ENCODE peak calls at places on chromosome 9, in eight cellular contexts. Z is GM06990, I is fibroblast of the aortic adventitia, O is nephron progenitor cell, U is cardiac muscle cell, H is right atrium auricular region, F is tibial nerve, C is A549. B is an unnamed sample.

GRCh38 chr9:35859310-35859994 is 10.7 kb downstream of the OR13J1 start:
- DNase-seq in Z (no peak), H (peak), I (peak), O (no peak), F (no peak), U (no peak), C (peak), B (no peak)

GRCh38 chr9:113274474-113275146 is 762 bp downstream of the CDC26 start:
- DNase-seq in O (peak), C (peak), U (peak), I (peak), H (no peak), F (peak), Z (peak), B (peak)

GRCh38 chr9:73839471-73839870 is 657.7 kb upstream of the RORB start:
- DNase-seq in Z (no peak), F (no peak), U (no peak), I (no peak), H (no peak), C (no peak), O (no peak), B (no peak)

GRCh38 chr9:136611119-136611518 is 51.6 kb upstream of the EGFL7 start:
- DNase-seq in C (no peak), F (no peak), H (no peak), I (no peak), O (no peak), Z (no peak), U (no peak), B (no peak)

GRCh38 chr9:83138422-83139135 is 75.6 kb upstream of the RASEF start:
- DNase-seq in I (no peak), F (no peak), O (no peak), C (no peak), U (no peak), H (no peak), Z (no peak), B (no peak)

GRCh38 chr9:77541055-77541454 is 107.1 kb downstream of the GNA14 start:
- DNase-seq in Z (no peak), F (no peak), C (no peak), H (no peak), O (no peak), I (no peak), U (no peak), B (no peak)

GRCh38 chr9:35791321-35791921 is at the start of gene NPR2:
- DNase-seq in U (peak), C (no peak), O (peak), I (no peak), H (no peak), F (no peak), Z (no peak), B (no peak)

GRCh38 chr9:135821733-135822382 is 85.5 kb downstream of the CAMSAP1 start:
- DNase-seq in O (no peak), U (no peak), C (no peak), H (no peak), I (no peak), F (no peak), Z (no peak), B (no peak)

GRCh38 chr9:129023036-129023907 is 4.9 kb downstream of the SH3GLB2 start:
- DNase-seq in O (peak), Z (no peak), C (no peak), F (no peak), U (no peak), I (peak), H (peak), B (no peak)

GRCh38 chr9:108271646-108272349 is 584.0 kb downstream of the ACTL7B start:
- DNase-seq in C (peak), O (peak), I (peak), H (no peak), U (no peak), F (no peak), Z (no peak), B (peak)

GRCh38 chr9:128361981-128362646 is 9.1 kb upstream of the URM1 start:
- DNase-seq in H (peak), F (peak), O (peak), Z (peak), I (peak), U (peak), C (peak), B (peak)

GRCh38 chr9:123922911-123923310 is 7.0 kb downstream of the DENND1A start:
- DNase-seq in U (no peak), C (no peak), O (no peak), F (no peak), Z (no peak), H (no peak), I (no peak), B (no peak)

GRCh38 chr9:87309236-87309635 is 188.4 kb upstream of the DAPK1 start:
- DNase-seq in U (no peak), Z (no peak), O (no peak), I (no peak), H (no peak), F (no peak), C (no peak), B (no peak)

GRCh38 chr9:114448706-114449105 is 56.6 kb downstream of the WHRN start:
- DNase-seq in Z (no peak), H (no peak), F (no peak), U (no peak), I (peak), C (no peak), O (no peak), B (no peak)

GRCh38 chr9:128033609-128034008 is 33.5 kb downstream of the NAIF1 start:
- DNase-seq in C (no peak), O (no peak), I (no peak), H (no peak), Z (no peak), U (no peak), F (no peak), B (no peak)

GRCh38 chr9:94874316-94874715 is 147.8 kb downstream of the AOPEP start:
- DNase-seq in U (no peak), O (no peak), F (no peak), Z (no peak), I (peak), H (no peak), C (no peak), B (peak)

GRCh38 chr9:14155237-14155636 is 158.7 kb downstream of the NFIB start:
- DNase-seq in I (no peak), C (no peak), U (no peak), F (no peak), H (no peak), Z (no peak), O (no peak), B (no peak)

GRCh38 chr9:110880123-110880522 is 158.1 kb downstream of the LPAR1 start:
- DNase-seq in U (no peak), F (peak), O (peak), H (no peak), C (no peak), I (peak), Z (no peak), B (no peak)

GRCh38 chr9:35407846-35408245 is 82.1 kb upstream of the RUSC2 start:
- DNase-seq in Z (no peak), C (no peak), O (no peak), I (no peak), H (no peak), F (no peak), U (no peak), B (no peak)

GRCh38 chr9:91727316-91727861 is 222.6 kb downstream of the ROR2 start:
- DNase-seq in H (no peak), Z (no peak), I (peak), F (no peak), C (peak), U (peak), O (peak), B (no peak)

GRCh38 chr9:137759117-137759516 is 118.5 kb upstream of the CACNA1B start:
- DNase-seq in I (no peak), C (no peak), Z (peak), F (no peak), U (no peak), O (no peak), H (no peak), B (no peak)

GRCh38 chr9:79184821-79185220 is 386.9 kb upstream of the TLE4 start:
- DNase-seq in F (no peak), O (no peak), H (no peak), C (no peak), U (no peak), I (peak), Z (no peak), B (no peak)

GRCh38 chr9:107772988-107773387 is 283.4 kb upstream of the KLF4 start:
- DNase-seq in O (no peak), Z (no peak), C (no peak), F (no peak), I (no peak), U (no peak), H (no peak), B (no peak)

GRCh38 chr9:95952471-95952870 is 77.0 kb downstream of the ERCC6L2 start:
- DNase-seq in O (no peak), U (no peak), Z (no peak), H (no peak), C (no peak), I (no peak), F (no peak), B (no peak)

GRCh38 chr9:101398930-101399640 is 434 bp downstream of the ZNF189 start:
- DNase-seq in O (no peak), C (peak), U (peak), Z (no peak), H (no peak), I (peak), F (peak), B (peak)

GRCh38 chr9:124771867-124772621 is 933 bp upstream of the NR6A1 start:
- DNase-seq in F (peak), I (peak), Z (peak), C (peak), H (no peak), O (peak), U (peak), B (no peak)

GRCh38 chr9:119453490-119453911 is 84.3 kb upstream of the BRINP1 start:
- DNase-seq in H (no peak), U (no peak), O (no peak), C (no peak), F (no peak), Z (no peak), I (peak), B (peak)

GRCh38 chr9:88741335-88741734 is 206.4 kb downstream of the NXNL2 start:
- DNase-seq in U (no peak), I (no peak), C (peak), Z (no peak), F (no peak), O (no peak), H (no peak), B (no peak)
- TF ChIP-seq CTCF in U (peak), I (peak), C (peak), Z (peak), F (no peak), O (peak), H (no peak), B (peak)

DNA sequence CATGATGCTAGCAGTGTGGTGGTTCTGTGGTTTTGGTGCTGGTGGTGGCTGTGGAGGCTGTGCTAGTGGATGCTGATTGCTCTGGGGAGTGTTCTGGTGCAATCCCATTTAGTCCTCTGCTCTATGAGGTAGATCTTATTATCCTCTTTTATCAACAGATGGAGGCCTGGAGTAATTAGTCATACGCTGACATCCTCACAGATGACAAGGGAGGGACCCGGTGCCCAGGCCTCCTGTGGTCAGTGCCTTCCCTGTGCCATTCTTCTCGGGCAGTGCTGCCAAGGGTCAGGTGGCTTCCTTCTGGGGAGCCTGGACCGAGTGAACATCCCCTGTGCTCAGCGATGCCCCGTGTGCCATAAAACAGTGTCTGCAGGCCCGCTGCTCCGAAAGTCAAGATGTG is 74.5 kb downstream of the COL5A1 start:
- DNase-seq in U (no peak), H (no peak), I (no peak), Z (no peak), C (no peak), F (no peak), O (no peak), B (no peak)
- TF ChIP-seq CTCF in U (no peak), H (no peak), I (no peak), Z (no peak), C (no peak), F (no peak), O (no peak), B (no peak)

DNA sequence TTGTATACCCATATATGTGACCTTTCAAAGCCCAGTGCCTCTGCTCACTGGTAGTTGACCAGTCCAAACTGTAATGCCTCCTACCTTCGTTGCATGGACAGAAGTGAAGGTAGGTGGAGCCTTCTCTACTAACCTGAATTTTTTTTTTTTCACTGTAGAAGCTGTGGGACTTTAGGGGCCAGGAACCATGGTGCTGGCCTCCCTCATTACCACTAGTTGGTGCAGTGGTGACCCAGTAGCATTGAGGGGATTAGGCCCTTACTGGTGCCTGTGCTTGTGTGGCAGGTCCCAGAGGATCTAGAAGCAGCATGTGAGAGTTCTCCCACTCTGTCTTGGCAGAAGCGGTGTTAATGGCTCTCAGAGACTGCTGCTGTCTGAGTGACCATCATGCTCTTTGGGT is 2.3 kb downstream of the RALGPS1 start:
- DNase-seq in C (peak), Z (no peak), F (no peak), H (no peak), U (no peak), O (no peak), I (no peak), B (no peak)
- TF ChIP-seq CTCF in C (no peak), Z (peak), F (no peak), H (no peak), U (no peak), O (no peak), I (peak), B (peak)

GRCh38 chr9:122354536-122355199 is 16.2 kb upstream of the PTGS1 start:
- DNase-seq in I (no peak), H (no peak), C (no peak), Z (no peak), O (no peak), U (no peak), F (no peak), B (no peak)

GRCh38 chr9:122355336-122355875 is 15.4 kb upstream of the PTGS1 start:
- DNase-seq in Z (no peak), F (no peak), I (no peak), H (no peak), U (no peak), O (no peak), C (no peak), B (no peak)

GRCh38 chr9:122360891-122361290 is 9.9 kb upstream of the PTGS1 start:
- DNase-seq in I (peak), U (no peak), F (no peak), Z (no peak), H (no peak), O (no peak), C (no peak), B (no peak)

GRCh38 chr9:122350577-122351355 is 20.1 kb upstream of the PTGS1 start:
- DNase-seq in C (peak), O (peak), Z (peak), U (peak), F (peak), I (peak), H (peak), B (peak)

GRCh38 chr9:122356627-122357026 is 14.2 kb upstream of the PTGS1 start:
- DNase-seq in Z (no peak), F (no peak), I (no peak), U (peak), O (no peak), H (no peak), C (no peak), B (no peak)
- TF ChIP-seq CTCF in Z (peak), F (no peak), I (peak), U (peak), O (peak), H (no peak), C (no peak), B (peak)

GRCh38 chr9:120928720-120929389 is 2.3 kb upstream of the TRAF1 start:
- DNase-seq in C (peak), Z (peak), I (peak), H (peak), F (peak), U (peak), O (peak), B (peak)
- TF ChIP-seq CTCF in C (no peak), Z (no peak), I (no peak), H (no peak), F (peak), U (peak), O (no peak), B (peak)

DNA sequence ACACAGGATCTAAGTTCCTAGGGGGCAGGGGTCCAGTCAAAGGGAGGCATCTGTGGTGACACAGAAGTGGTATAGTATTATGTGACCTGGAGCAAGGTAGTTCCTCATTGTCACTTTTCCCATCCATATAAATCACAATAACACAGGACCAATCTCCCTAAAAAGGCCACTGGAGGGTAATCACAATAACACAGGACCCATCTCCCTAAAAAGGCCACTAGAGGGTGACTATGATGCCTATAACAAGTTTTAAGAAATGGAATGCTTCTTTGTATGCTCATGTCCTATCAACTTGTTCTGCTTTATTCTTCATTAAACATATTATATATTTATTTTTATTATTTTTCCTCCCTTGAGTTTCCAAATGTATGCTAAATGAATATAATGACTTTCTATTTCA is 254.6 kb downstream of the ASTN2 start:
- DNase-seq in F (no peak), U (no peak), Z (no peak), C (peak), H (no peak), O (no peak), I (no peak), B (no peak)
- TF ChIP-seq CTCF in F (peak), U (no peak), Z (peak), C (peak), H (no peak), O (no peak), I (no peak), B (peak)

GRCh38 chr9:19553441-19553840 is 144.6 kb downstream of the ACER2 start:
- DNase-seq in O (no peak), U (no peak), H (no peak), C (no peak), Z (no peak), F (no peak), I (no peak), B (no peak)

GRCh38 chr9:19550009-19550408 is 141.2 kb downstream of the ACER2 start:
- DNase-seq in C (no peak), Z (no peak), I (no peak), F (no peak), H (no peak), U (no peak), O (no peak), B (no peak)

GRCh38 chr9:19552282-19552681 is 143.5 kb downstream of the ACER2 start:
- DNase-seq in U (no peak), O (no peak), Z (no peak), H (no peak), F (no peak), I (no peak), C (no peak), B (no peak)

GRCh38 chr9:19552693-19553092 is 143.9 kb downstream of the ACER2 start:
- DNase-seq in O (no peak), H (no peak), C (no peak), I (no peak), F (no peak), Z (no peak), U (no peak), B (no peak)

DNA sequence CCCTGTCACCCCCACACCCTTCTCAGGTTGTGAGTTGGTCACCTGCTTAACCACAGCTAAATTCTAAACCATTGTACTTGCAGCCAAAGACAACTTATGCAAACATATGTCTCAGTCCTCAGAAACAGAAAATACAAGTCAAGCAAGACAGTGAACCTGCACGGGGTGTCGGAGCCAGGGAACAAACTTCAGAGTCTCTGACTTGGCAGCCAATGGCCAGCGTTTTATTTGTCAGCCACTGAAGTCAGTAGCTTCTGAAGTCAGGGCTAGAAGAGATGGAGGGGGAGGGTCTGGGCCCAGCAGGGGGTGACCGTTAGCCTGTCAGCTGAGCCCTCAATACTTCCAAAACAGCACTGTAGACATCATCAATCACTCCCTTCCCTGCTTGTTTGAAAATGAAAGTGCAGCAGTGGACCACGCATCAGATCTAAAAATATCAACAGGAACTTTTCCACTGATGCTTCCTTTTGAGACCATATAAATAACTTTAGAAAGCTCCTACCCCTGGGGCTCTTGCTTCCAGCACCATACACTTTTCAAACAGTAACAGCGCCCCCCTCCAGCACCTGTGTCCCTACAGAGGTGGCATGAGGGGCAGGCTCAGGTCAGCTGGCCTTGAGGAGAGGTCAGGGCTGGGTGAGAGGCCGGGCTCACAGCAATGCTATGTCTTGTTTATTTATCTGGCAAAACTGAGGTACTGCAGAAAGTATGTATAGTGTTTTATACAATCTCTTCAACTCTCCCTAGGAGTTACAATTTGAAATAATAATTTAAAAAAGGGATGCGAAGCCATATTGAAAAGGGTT is 142.5 kb downstream of the ACER2 start:
- DNase-seq in C (no peak), Z (no peak), I (peak), O (peak), F (no peak), U (peak), H (no peak), B (no peak)
- TF ChIP-seq CTCF in C (no peak), Z (no peak), I (no peak), O (no peak), F (no peak), U (no peak), H (no peak), B (no peak)

GRCh38 chr9:36891341-36891811 is 142.7 kb downstream of the PAX5 start:
- DNase-seq in O (no peak), F (no peak), Z (no peak), H (no peak), I (no peak), U (no peak), C (no peak), B (peak)
- TF ChIP-seq CTCF in O (no peak), F (no peak), Z (no peak), H (no peak), I (no peak), U (no peak), C (no peak), B (no peak)